ENCODE peak calls at places on chromosomes 16 and 17, in five cellular contexts. One of them, this sample, is unnamed.

GRCh38 chr17:70336411-70336810 is 167.1 kb downstream of the KCNJ2 start:
- DNase-seq in A549: no peak
- DNase-seq in transverse colon: no peak
- DNase-seq in esophagus muscularis mucosa: no peak
- DNase-seq in HepG2: no peak
- DNase-seq in this sample: no peak

GRCh38 chr16:49643429-49644142 is 212.3 kb downstream of the ZNF423 start:
- DNase-seq in A549: no peak
- DNase-seq in transverse colon: no peak
- DNase-seq in esophagus muscularis mucosa: no peak
- DNase-seq in HepG2: no peak
- DNase-seq in this sample: no peak

GRCh38 chr16:74073471-74073870 is 223.1 kb upstream of the PSMD7 start:
- DNase-seq in A549: no peak
- DNase-seq in transverse colon: no peak
- DNase-seq in esophagus muscularis mucosa: no peak
- DNase-seq in HepG2: no peak
- DNase-seq in this sample: no peak

GRCh38 chr17:76880268-76880667 is 12.1 kb downstream of the MGAT5B start:
- DNase-seq in A549: no peak
- DNase-seq in transverse colon: no peak
- DNase-seq in esophagus muscularis mucosa: no peak
- DNase-seq in HepG2: no peak
- DNase-seq in this sample: no peak

GRCh38 chr17:28282596-28282995 is 36.4 kb upstream of the TMEM97 start:
- DNase-seq in A549: peak; percentile 64
- DNase-seq in transverse colon: no peak
- DNase-seq in esophagus muscularis mucosa: no peak
- DNase-seq in HepG2: no peak
- DNase-seq in this sample: no peak

GRCh38 chr17:19384723-19385391 is 2.1 kb downstream of the MFAP4 start:
- DNase-seq in A549: no peak
- DNase-seq in transverse colon: peak; percentile 84
- DNase-seq in esophagus muscularis mucosa: peak; percentile 96
- DNase-seq in HepG2: no peak
- DNase-seq in this sample: peak; percentile 80

GRCh38 chr17:73156166-73156840 is 8.5 kb upstream of the SSTR2 start:
- DNase-seq in A549: peak; percentile 66
- DNase-seq in transverse colon: peak; percentile 67
- DNase-seq in esophagus muscularis mucosa: no peak
- DNase-seq in HepG2: peak; percentile 70
- DNase-seq in this sample: peak; percentile 74

GRCh38 chr17:44355642-44356099 is 8.0 kb downstream of the FAM171A2 start:
- DNase-seq in A549: no peak
- DNase-seq in transverse colon: no peak
- DNase-seq in esophagus muscularis mucosa: no peak
- DNase-seq in HepG2: no peak
- DNase-seq in this sample: peak; percentile 55

GRCh38 chr16:85523602-85524364 is 89.3 kb upstream of the GSE1 start:
- DNase-seq in A549: no peak
- DNase-seq in transverse colon: no peak
- DNase-seq in esophagus muscularis mucosa: no peak
- DNase-seq in HepG2: peak; percentile 82
- DNase-seq in this sample: no peak

GRCh38 chr17:82394296-82394695 is 22.7 kb downstream of the UTS2R start:
- DNase-seq in A549: no peak
- DNase-seq in transverse colon: no peak
- DNase-seq in esophagus muscularis mucosa: no peak
- DNase-seq in HepG2: no peak
- DNase-seq in this sample: no peak

GRCh38 chr16:86519649-86520316 is 9.5 kb downstream of the FOXF1 start:
- DNase-seq in A549: peak; percentile 53
- DNase-seq in transverse colon: peak; percentile 61
- DNase-seq in esophagus muscularis mucosa: no peak
- DNase-seq in HepG2: peak; percentile 48
- DNase-seq in this sample: peak; percentile 81

GRCh38 chr16:66604376-66605176 is at the start of gene CMTM3:
- DNase-seq in A549: peak; percentile 70
- DNase-seq in transverse colon: peak; percentile 59
- DNase-seq in esophagus muscularis mucosa: no peak
- DNase-seq in HepG2: peak; percentile 54
- DNase-seq in this sample: peak; percentile 95

GRCh38 chr17:43784628-43785101 is 4.4 kb downstream of the CFAP97D1 start:
- DNase-seq in A549: no peak
- DNase-seq in transverse colon: no peak
- DNase-seq in esophagus muscularis mucosa: no peak
- DNase-seq in HepG2: peak; percentile 68
- DNase-seq in this sample: no peak

GRCh38 chr17:82495844-82496528 is 23.5 kb upstream of the FOXK2 start:
- DNase-seq in A549: no peak
- DNase-seq in transverse colon: peak; percentile 50
- DNase-seq in esophagus muscularis mucosa: no peak
- DNase-seq in HepG2: peak; percentile 48
- DNase-seq in this sample: no peak

GRCh38 chr16:87667946-87668345 is 65.6 kb downstream of the JPH3 start:
- DNase-seq in A549: no peak
- DNase-seq in transverse colon: no peak
- DNase-seq in esophagus muscularis mucosa: no peak
- DNase-seq in HepG2: no peak
- DNase-seq in this sample: peak; percentile 72

GRCh38 chr16:31322500-31322899 is 32.5 kb upstream of the ITGAX start:
- DNase-seq in A549: no peak
- DNase-seq in transverse colon: no peak
- DNase-seq in esophagus muscularis mucosa: no peak
- DNase-seq in HepG2: no peak
- DNase-seq in this sample: no peak

GRCh38 chr16:57624806-57625500 is 3.5 kb upstream of the ADGRG1 start:
- DNase-seq in A549: no peak
- DNase-seq in transverse colon: no peak
- DNase-seq in esophagus muscularis mucosa: no peak
- DNase-seq in HepG2: no peak
- DNase-seq in this sample: no peak

GRCh38 chr17:79960788-79961522 is 74.7 kb downstream of the TBC1D16 start:
- DNase-seq in A549: peak; percentile 33
- DNase-seq in transverse colon: no peak
- DNase-seq in esophagus muscularis mucosa: no peak
- DNase-seq in HepG2: no peak
- DNase-seq in this sample: no peak

GRCh38 chr17:29140631-29141483 is 39.3 kb downstream of the MYO18A start:
- DNase-seq in A549: no peak
- DNase-seq in transverse colon: no peak
- DNase-seq in esophagus muscularis mucosa: no peak
- DNase-seq in HepG2: no peak
- DNase-seq in this sample: no peak

GRCh38 chr17:58534901-58535421 is 20.5 kb upstream of the MTMR4 start:
- DNase-seq in A549: peak; percentile 59
- DNase-seq in transverse colon: no peak
- DNase-seq in esophagus muscularis mucosa: no peak
- DNase-seq in HepG2: peak; percentile 33
- DNase-seq in this sample: no peak

GRCh38 chr16:2486645-2487516 is 12.0 kb downstream of the TBC1D24 start:
- DNase-seq in A549: no peak
- DNase-seq in transverse colon: peak; percentile 75
- DNase-seq in esophagus muscularis mucosa: no peak
- DNase-seq in HepG2: no peak
- DNase-seq in this sample: peak; percentile 89

GRCh38 chr17:19024101-19025078 is 19.8 kb upstream of the FAM83G start:
- DNase-seq in A549: peak; percentile 49
- DNase-seq in transverse colon: no peak
- DNase-seq in esophagus muscularis mucosa: no peak
- DNase-seq in HepG2: no peak
- DNase-seq in this sample: no peak

GRCh38 chr17:64920419-64921172 is 1.3 kb upstream of the LRRC37A3 start:
- DNase-seq in A549: peak; percentile 24
- DNase-seq in transverse colon: no peak
- DNase-seq in esophagus muscularis mucosa: peak; percentile 84
- DNase-seq in HepG2: peak; percentile 44
- DNase-seq in this sample: no peak

GRCh38 chr16:67245189-67245585 is 2.1 kb downstream of the FHOD1 start:
- DNase-seq in A549: no peak
- DNase-seq in transverse colon: no peak
- DNase-seq in esophagus muscularis mucosa: no peak
- DNase-seq in HepG2: no peak
- DNase-seq in this sample: no peak

GRCh38 chr16:81394966-81395655 is 49.5 kb upstream of the CMIP start:
- DNase-seq in A549: no peak
- DNase-seq in transverse colon: no peak
- DNase-seq in esophagus muscularis mucosa: no peak
- DNase-seq in HepG2: no peak
- DNase-seq in this sample: no peak

GRCh38 chr17:57735707-57736106 is 9.4 kb downstream of the CCDC182 start:
- DNase-seq in A549: peak; percentile 42
- DNase-seq in transverse colon: no peak
- DNase-seq in esophagus muscularis mucosa: no peak
- DNase-seq in HepG2: peak; percentile 37
- DNase-seq in this sample: no peak

GRCh38 chr17:56203430-56203829 is 50.2 kb downstream of the ANKFN1 start:
- DNase-seq in A549: peak; percentile 81
- DNase-seq in transverse colon: no peak
- DNase-seq in esophagus muscularis mucosa: no peak
- DNase-seq in HepG2: peak; percentile 7
- DNase-seq in this sample: no peak

GRCh38 chr17:31431098-31431794 is 39.8 kb downstream of the RAB11FIP4 start:
- DNase-seq in A549: no peak
- DNase-seq in transverse colon: no peak
- DNase-seq in esophagus muscularis mucosa: no peak
- DNase-seq in HepG2: no peak
- DNase-seq in this sample: no peak

GRCh38 chr17:5234645-5235576 is at the start of gene SCIMP:
- DNase-seq in A549: no peak
- DNase-seq in transverse colon: peak; percentile 40
- DNase-seq in esophagus muscularis mucosa: no peak
- DNase-seq in HepG2: no peak
- DNase-seq in this sample: peak; percentile 65

GRCh38 chr17:20935740-20936139 is 107.1 kb downstream of the USP22 start:
- DNase-seq in A549: peak; percentile 42
- DNase-seq in transverse colon: no peak
- DNase-seq in esophagus muscularis mucosa: no peak
- DNase-seq in HepG2: no peak
- DNase-seq in this sample: no peak

GRCh38 chr17:15977894-15978293 is 21.6 kb downstream of the ZSWIM7 start:
- DNase-seq in A549: no peak
- DNase-seq in transverse colon: no peak
- DNase-seq in esophagus muscularis mucosa: no peak
- DNase-seq in HepG2: no peak
- DNase-seq in this sample: no peak
- TF ChIP-seq EP300 in A549: no peak
- TF ChIP-seq EP300 in transverse colon: no peak
- TF ChIP-seq EP300 in esophagus muscularis mucosa: no peak
- TF ChIP-seq EP300 in HepG2: no peak
- TF ChIP-seq EP300 in this sample: no peak

DNA sequence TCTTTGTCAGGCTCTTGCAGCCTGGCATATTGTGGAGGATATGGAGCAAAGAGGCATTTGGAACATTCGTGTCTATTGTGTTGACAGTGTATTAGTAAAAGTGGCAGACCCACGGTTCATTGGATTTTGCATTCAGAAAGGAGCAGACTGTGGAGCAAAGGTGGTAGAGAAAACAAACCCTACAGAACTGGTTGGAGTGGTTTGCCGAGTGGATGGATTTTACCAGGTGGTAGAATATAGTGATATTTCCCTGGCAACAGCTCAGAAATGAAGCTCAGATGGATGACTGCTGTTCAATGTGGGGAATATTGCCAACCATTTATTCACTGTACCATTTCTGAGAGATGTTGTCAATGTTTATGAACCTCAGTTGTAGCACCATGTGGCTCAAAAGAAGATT is 44.5 kb downstream of the EFCAB13 start:
- DNase-seq in A549: no peak
- DNase-seq in transverse colon: no peak
- DNase-seq in esophagus muscularis mucosa: no peak
- DNase-seq in HepG2: no peak
- DNase-seq in this sample: no peak
- TF ChIP-seq EP300 in A549: no peak
- TF ChIP-seq EP300 in transverse colon: no peak
- TF ChIP-seq EP300 in esophagus muscularis mucosa: no peak
- TF ChIP-seq EP300 in HepG2: no peak
- TF ChIP-seq EP300 in this sample: no peak

GRCh38 chr17:38572665-38573365 is 32.9 kb downstream of the SRCIN1 start:
- DNase-seq in A549: peak; percentile 23
- DNase-seq in transverse colon: no peak
- DNase-seq in esophagus muscularis mucosa: no peak
- DNase-seq in HepG2: no peak
- DNase-seq in this sample: no peak
- TF ChIP-seq EP300 in A549: no peak
- TF ChIP-seq EP300 in transverse colon: no peak
- TF ChIP-seq EP300 in esophagus muscularis mucosa: no peak
- TF ChIP-seq EP300 in HepG2: no peak
- TF ChIP-seq EP300 in this sample: no peak

GRCh38 chr17:8155341-8156173 is 3.4 kb upstream of the PER1 start:
- DNase-seq in A549: no peak
- DNase-seq in transverse colon: no peak
- DNase-seq in esophagus muscularis mucosa: no peak
- DNase-seq in HepG2: no peak
- DNase-seq in this sample: no peak

GRCh38 chr17:8154608-8155152 is 2.5 kb upstream of the PER1 start:
- DNase-seq in A549: no peak
- DNase-seq in transverse colon: no peak
- DNase-seq in esophagus muscularis mucosa: no peak
- DNase-seq in HepG2: no peak
- DNase-seq in this sample: no peak

GRCh38 chr17:8153957-8154607 is 1.9 kb upstream of the PER1 start:
- DNase-seq in A549: peak; percentile 99
- DNase-seq in transverse colon: peak; percentile 99
- DNase-seq in esophagus muscularis mucosa: peak; percentile 100
- DNase-seq in HepG2: peak; percentile 69
- DNase-seq in this sample: peak; percentile 99

GRCh38 chr17:8158267-8159031 is 4.3 kb downstream of the VAMP2 start:
- DNase-seq in A549: peak; percentile 95
- DNase-seq in transverse colon: peak; percentile 97
- DNase-seq in esophagus muscularis mucosa: peak; percentile 99
- DNase-seq in HepG2: peak; percentile 81
- DNase-seq in this sample: peak; percentile 67

DNA sequence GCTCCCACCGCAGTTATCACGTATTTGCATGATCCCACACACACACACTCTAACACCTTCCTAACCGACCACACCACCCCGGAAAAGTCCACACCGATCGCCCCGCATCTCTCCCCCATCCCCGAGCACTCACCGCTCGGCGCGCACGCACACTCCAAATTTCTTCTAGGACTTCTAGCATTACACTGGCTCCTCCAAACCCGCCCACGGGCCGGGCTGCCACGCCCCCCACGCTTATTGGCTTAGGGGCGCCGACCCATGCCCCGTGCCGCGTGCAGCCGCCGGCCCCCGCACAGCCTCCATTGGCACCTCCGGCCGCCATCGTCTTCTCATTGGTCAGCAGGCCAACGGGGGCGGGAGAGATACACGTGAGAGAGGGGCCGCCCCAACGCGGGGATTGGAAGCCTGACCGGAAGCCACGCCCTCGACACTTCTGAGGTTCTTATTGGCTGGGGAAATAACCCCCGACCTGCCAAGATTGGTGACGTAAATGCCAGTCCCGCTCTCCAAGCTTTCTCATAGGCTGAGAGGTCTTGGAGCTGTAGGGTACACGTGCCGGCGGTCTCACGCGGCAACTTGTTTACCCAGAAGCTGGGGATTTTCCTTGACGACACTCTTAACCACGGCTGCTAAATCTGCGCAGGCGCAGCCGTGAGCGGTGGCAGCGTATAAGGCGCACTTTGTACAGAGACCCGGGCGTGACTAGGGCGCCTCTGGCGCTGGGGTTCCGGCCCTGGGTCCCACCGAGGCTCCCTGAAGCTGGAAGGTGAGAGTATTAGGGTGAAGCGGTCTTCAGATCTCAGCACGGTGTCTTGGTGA is 4.2 kb upstream of the PER1 start:
- DNase-seq in A549: peak; percentile 100
- DNase-seq in transverse colon: peak; percentile 100
- DNase-seq in esophagus muscularis mucosa: peak; percentile 100
- DNase-seq in HepG2: peak; percentile 98
- DNase-seq in this sample: peak; percentile 100
- TF ChIP-seq EP300 in A549: no peak
- TF ChIP-seq EP300 in transverse colon: peak; percentile 79
- TF ChIP-seq EP300 in esophagus muscularis mucosa: peak; percentile 2
- TF ChIP-seq EP300 in HepG2: peak; percentile 66
- TF ChIP-seq EP300 in this sample: peak; percentile 71